ENCODE peak calls at places on chromosomes 13 and 19, in six cellular contexts. T, O, F, P, L and C are unnamed samples.

GRCh38 chr19:2426661-2427322 is 594 bp downstream of the TIMM13 start:
- DNase-seq in O (no peak), L (no peak), T (peak; percentile 80), F (peak; percentile 90), P (peak; percentile 64), C (peak; percentile 74)

GRCh38 chr13:76745246-76746200 is 140.7 kb downstream of the KCTD12 start:
- DNase-seq in P (no peak), F (no peak), L (no peak), O (peak; percentile 59), T (no peak), C (no peak)

GRCh38 chr19:31119951-31120690 is 229.1 kb downstream of the TSHZ3 start:
- DNase-seq in L (no peak), O (no peak), F (no peak), T (no peak), P (no peak), C (no peak)

GRCh38 chr13:111880185-111880584 is 186.8 kb upstream of the SOX1 start:
- DNase-seq in T (no peak), P (no peak), O (no peak), F (no peak), L (no peak), C (no peak)

GRCh38 chr19:6997679-6998445 is 23.4 kb downstream of the MBD3L2B start:
- DNase-seq in P (no peak), F (no peak), O (no peak), T (no peak), L (no peak), C (no peak)

GRCh38 chr19:38930776-38931761 is at the start of gene MRPS12:
- DNase-seq in P (peak; percentile 98), T (peak; percentile 96), F (peak; percentile 99), O (peak; percentile 99), L (peak; percentile 99), C (peak; percentile 98)

GRCh38 chr13:70613295-70613694 is 505.0 kb upstream of the KLHL1 start:
- DNase-seq in T (no peak), F (no peak), P (no peak), O (no peak), L (no peak), C (no peak)

GRCh38 chr13:38872693-38873092 is 117.9 kb downstream of the STOML3 start:
- DNase-seq in T (peak; percentile 2), P (peak; percentile 35), O (no peak), L (peak; percentile 51), F (peak; percentile 9), C (peak; percentile 5)

GRCh38 chr13:51727634-51728274 is 76.2 kb downstream of the DHRS12 start:
- DNase-seq in O (no peak), T (no peak), L (no peak), P (no peak), F (no peak), C (no peak)

GRCh38 chr19:4524808-4525562 is 6.7 kb upstream of the PLIN4 start:
- DNase-seq in F (peak; percentile 73), P (no peak), L (no peak), T (peak; percentile 75), O (no peak), C (peak; percentile 71)

GRCh38 chr13:24274452-24274971 is 34.9 kb upstream of the C1QTNF9 start:
- DNase-seq in F (no peak), P (no peak), O (peak; percentile 88), L (no peak), T (peak; percentile 44), C (peak; percentile 46)

GRCh38 chr19:46016426-46017094 is 6.3 kb downstream of the PGLYRP1 start:
- DNase-seq in P (peak; percentile 43), L (no peak), T (peak; percentile 90), O (peak; percentile 11), F (peak; percentile 97), C (peak; percentile 87)
- TF ChIP-seq TAF1 in P (no peak), L (no peak), T (no peak), O (no peak), F (no peak), C (no peak)

DNA sequence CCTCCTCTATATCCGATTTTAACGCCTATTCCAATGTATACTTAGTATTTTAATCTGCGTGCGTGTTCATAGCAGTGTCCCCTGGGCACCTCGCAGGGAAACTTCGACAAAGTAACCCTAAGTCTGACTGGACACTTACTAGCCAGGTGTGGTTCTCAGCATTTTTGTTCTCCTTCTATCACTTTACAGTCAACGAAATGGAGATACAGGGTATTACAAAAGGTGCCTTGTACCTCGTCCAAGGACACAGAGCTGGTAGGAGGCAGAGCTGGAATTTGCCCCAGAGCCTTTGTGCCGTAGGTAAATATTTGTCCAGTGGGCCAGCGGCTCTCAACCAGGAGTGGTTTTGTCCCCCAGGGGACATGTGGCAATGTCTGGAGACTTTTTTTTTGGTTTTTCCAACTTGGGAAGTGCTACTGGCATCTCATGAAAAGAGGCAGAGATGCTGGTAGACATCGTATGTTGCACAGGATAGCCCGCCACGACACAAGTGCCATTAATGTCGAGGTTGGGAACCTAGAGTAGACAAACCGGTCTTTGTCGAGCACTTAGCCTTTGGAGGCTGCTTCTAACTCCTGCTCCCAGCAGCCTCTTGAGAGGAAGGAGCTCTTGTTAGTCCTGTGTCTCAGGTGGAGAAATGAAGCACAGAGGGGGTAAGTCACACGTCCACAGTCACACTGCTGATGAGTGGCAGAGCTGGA is 1.1 kb downstream of the ZNF444 start:
- DNase-seq in O (no peak), L (no peak), P (peak; percentile 97), T (no peak), F (no peak), C (no peak)
- TF ChIP-seq POLR2AphosphoS5 in O (no peak), L (no peak), P (peak; percentile 92), T (no peak), F (no peak), C (no peak)

DNA sequence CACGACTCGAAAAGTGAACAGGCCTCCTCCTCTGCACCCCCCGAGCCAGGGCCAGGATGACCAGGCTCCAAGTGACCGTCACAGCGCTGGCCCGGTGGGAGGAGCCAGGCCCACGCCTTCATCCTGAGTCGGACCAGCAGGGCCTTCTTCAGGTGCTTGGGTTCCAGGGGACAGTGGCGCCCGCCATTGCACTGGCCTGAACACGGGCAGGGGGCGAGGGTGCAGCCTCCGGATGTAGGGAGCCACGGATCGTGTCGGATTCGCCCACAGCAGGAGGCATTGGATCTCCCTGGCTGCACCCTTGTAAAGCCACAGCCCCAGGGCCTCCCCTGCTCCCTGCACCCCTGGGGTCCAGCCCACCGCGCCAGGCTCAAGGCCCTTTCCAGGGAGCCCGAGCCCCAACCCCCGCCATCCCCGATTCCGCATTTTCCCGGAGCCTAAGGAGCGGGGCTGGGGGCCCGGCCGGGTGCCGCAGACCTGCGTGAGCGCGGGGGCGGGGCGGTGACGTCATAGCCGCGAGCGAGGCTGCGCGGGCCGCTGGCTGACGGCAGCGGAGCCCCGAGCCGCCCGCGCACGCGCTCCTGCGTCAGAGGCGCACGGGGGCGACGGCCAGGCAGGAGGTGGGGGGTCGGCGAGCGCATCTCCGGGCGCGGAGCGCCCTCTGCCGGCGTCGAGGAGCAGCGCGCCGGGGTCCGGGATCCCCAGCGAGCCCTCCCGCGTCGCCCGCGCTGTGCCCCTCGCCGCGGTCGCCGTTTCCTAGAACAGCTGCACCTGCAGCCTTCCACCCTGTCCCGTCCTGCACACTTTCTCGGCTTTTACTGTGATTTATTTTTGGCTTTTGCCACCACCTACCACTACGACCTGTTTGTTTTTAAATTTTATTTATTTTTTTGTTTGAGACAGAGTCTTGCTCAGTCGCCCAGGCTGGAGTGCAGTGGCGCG is 1.5 kb upstream of the ATP5F1D start:
- DNase-seq in P (peak; percentile 62), L (no peak), T (peak; percentile 100), F (peak; percentile 93), O (no peak), C (peak; percentile 100)
- TF ChIP-seq POLR2A in P (no peak), L (peak; percentile 26), T (no peak), F (peak; percentile 45), O (no peak), C (no peak)

GRCh38 chr13:113877149-113877990 is 13.5 kb upstream of the GAS6 start:
- DNase-seq in T (no peak), F (no peak), L (no peak), O (no peak), P (no peak), C (no peak)

GRCh38 chr13:113880651-113881611 is 17.1 kb upstream of the GAS6 start:
- DNase-seq in T (no peak), P (no peak), L (no peak), O (no peak), F (no peak), C (no peak)

GRCh38 chr13:113876341-113877148 is 12.7 kb upstream of the GAS6 start:
- DNase-seq in F (no peak), L (no peak), T (no peak), P (no peak), O (no peak), C (no peak)

GRCh38 chr13:113879506-113880360 is 15.9 kb upstream of the GAS6 start:
- DNase-seq in P (no peak), L (no peak), O (no peak), F (no peak), T (no peak), C (no peak)

GRCh38 chr13:113879017-113879416 is 15.1 kb upstream of the GAS6 start:
- DNase-seq in P (no peak), O (no peak), L (no peak), F (no peak), T (no peak), C (no peak)
- TF ChIP-seq TAF1 in P (no peak), O (no peak), L (no peak), F (no peak), T (no peak), C (no peak)

GRCh38 chr19:13005253-13005652 is 10.0 kb downstream of the NFIX start:
- DNase-seq in P (no peak), O (no peak), F (no peak), T (no peak), L (no peak), C (no peak)

GRCh38 chr19:13005861-13006370 is 10.6 kb downstream of the NFIX start:
- DNase-seq in T (no peak), P (no peak), L (no peak), F (no peak), O (no peak), C (no peak)

GRCh38 chr19:13004273-13004672 is 9.0 kb downstream of the NFIX start:
- DNase-seq in L (no peak), O (no peak), F (no peak), T (no peak), P (no peak), C (no peak)

GRCh38 chr19:13007292-13008045 is 12.2 kb downstream of the NFIX start:
- DNase-seq in P (no peak), O (no peak), F (no peak), T (no peak), L (no peak), C (no peak)

DNA sequence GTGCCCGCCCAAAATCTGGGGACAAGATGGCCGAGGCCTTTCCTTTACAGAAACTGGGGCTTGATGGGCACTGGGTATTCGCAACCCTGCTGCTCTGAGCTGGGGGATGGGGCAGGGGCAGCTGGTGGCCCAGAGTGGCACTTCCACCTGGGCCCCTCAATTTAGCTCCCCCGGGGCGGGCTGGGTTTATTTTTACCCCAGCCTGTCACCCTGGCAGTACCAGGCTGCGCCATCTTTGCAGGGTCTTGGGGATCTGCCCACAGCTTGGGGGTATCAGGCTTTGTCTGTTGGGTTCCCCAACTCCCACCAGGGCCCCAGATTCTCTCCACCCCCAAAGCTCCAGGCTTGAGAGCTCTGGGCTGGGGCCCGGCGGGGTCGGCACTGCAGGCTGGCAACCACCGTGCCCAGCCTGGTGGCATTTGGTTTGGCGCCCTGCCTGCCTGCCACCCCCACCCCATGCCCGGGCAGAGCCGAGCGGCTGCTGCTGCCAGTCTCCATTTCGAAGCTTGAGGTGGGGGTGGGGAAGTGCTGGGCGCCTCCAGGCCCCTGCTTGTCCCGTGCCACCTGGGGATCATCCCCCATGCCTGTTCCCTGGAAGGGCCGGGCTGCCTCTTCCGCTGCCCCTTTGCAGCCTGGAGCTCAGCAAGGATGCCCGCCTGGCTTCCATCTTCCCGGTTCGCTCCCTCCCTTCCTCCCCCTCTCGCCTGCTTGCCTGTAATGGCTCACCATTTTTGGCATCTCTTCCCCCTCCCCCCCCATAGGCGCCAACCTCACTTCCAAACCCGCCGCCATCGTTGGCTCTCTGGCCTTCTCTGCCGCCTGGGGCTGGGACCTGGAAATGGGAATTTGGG is 11.4 kb downstream of the NFIX start:
- DNase-seq in P (no peak), L (no peak), O (no peak), F (no peak), T (no peak), C (no peak)
- TF ChIP-seq POLR2AphosphoS5 in P (no peak), L (no peak), O (no peak), F (no peak), T (no peak), C (no peak)